ENCODE peak calls at places on chromosomes 7 and 10, in six cellular contexts. F is dorsolateral prefrontal cortex, E is Caco-2, P is AG09309, T is tibial artery, Y is fibroblast of pulmonary artery. Z is an unnamed sample.

GRCh38 chr7:27912751-27913150 is 172.8 kb downstream of the TAX1BP1 start:
- DNase-seq in Y (no peak), T (no peak), F (no peak), P (no peak), E (no peak), Z (no peak)

GRCh38 chr7:127789031-127789430 is 137.0 kb downstream of the SND1 start:
- DNase-seq in E (no peak), F (no peak), T (no peak), Y (no peak), P (no peak), Z (no peak)

GRCh38 chr7:159169391-159169790 is 24.7 kb upstream of the VIPR2 start:
- DNase-seq in T (no peak), E (no peak), Y (no peak), P (no peak), F (no peak), Z (no peak)

GRCh38 chr10:100287756-100288155 is 1.3 kb upstream of the BLOC1S2 start:
- DNase-seq in P (no peak), F (no peak), T (no peak), E (no peak), Y (no peak), Z (no peak)

GRCh38 chr10:132001238-132001977 is 19.7 kb upstream of the BNIP3 start:
- DNase-seq in T (no peak), P (no peak), E (peak), F (no peak), Y (peak), Z (no peak)

GRCh38 chr7:40356312-40356711 is 221.5 kb downstream of the SUGCT start:
- DNase-seq in F (no peak), T (no peak), P (no peak), E (no peak), Y (no peak), Z (no peak)

GRCh38 chr7:73518470-73518869 is 3.6 kb downstream of the BAZ1B start:
- DNase-seq in F (no peak), E (no peak), P (no peak), Y (no peak), T (no peak), Z (no peak)

GRCh38 chr10:15461353-15462108 is 90.4 kb upstream of the FAM171A1 start:
- DNase-seq in P (peak), T (peak), F (no peak), Y (peak), E (peak), Z (peak)

GRCh38 chr7:28687631-28688030 is 270.5 kb downstream of the TRIL start:
- DNase-seq in T (no peak), P (no peak), E (no peak), Y (no peak), F (no peak), Z (no peak)

GRCh38 chr7:139777304-139777890 is 401 bp downstream of the HIPK2 start:
- DNase-seq in E (peak), T (no peak), Y (no peak), P (no peak), F (peak), Z (no peak)

GRCh38 chr10:6498771-6499170 is 81.3 kb downstream of the PRKCQ start:
- DNase-seq in P (no peak), E (no peak), F (no peak), Y (no peak), T (no peak), Z (no peak)

GRCh38 chr7:91512958-91513357 is 248.7 kb downstream of the FZD1 start:
- DNase-seq in P (no peak), T (no peak), F (no peak), E (no peak), Y (no peak), Z (no peak)

GRCh38 chr10:94186722-94187121 is 176.0 kb downstream of the NOC3L start:
- DNase-seq in F (no peak), Y (no peak), T (no peak), P (no peak), E (no peak), Z (no peak)

GRCh38 chr10:79407397-79407796 is 38.0 kb downstream of the ZCCHC24 start:
- DNase-seq in Y (no peak), E (no peak), F (no peak), T (no peak), P (no peak), Z (no peak)

DNA sequence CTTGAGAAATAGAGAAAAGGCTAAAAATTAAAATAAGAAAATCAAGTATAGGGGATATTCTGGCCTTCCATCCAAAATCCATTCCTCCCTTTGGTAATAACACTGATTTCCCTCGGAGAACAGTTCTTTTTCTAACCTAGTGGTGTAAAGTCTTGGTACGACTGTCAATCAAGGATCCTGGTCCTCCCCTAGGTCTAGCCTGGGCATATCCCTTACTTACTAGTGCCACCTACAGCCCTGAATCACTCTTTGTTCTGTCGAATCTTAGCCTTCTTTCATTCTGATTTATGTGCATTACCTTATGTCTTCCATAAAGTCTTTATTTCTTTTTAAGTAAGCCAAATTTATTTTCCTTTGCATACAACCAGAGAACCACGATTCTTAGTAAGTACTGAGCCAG is 298.7 kb upstream of the LRRTM3 start:
- DNase-seq in E (peak), Y (peak), T (no peak), P (no peak), F (no peak), Z (peak)
- TF ChIP-seq CTCF in E (peak), Y (no peak), T (no peak), P (no peak), F (no peak), Z (no peak)

DNA sequence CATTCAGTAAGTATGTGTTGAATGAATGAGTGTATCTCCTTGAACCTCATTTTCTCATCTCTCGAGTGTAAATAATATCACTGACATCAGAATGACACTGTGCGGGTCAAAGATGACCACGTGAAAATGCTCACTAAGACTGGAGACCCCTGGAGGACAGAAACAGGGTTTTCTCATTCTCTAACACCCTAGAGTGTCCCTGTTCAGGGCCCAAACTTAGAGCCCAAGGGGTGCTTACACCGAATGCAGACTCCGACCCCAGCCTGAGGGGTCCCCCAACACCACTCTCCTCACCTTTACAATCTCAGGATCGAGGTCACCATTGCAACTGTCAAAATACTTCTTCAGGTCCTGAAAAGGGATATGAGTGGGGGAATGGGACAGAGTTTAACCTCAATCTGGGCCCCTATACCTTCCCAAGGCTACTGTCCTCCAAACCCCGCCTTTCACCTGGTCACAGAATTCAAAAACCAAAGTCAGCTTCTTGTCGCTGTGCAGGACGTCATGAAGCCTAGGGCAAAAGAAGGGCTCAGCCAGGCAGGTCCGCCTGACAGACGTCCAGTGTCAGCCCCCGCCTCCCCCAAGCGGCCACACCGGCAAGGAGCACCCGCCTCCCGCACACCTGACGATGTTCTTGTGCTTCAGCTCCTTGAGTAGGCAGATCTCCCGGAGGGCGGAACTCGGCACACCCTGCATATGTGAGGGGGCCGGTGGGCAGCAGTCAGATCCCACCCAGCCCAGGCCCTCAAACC is 1.2 kb downstream of the CDK5 start:
- DNase-seq in F (no peak), E (no peak), Y (no peak), P (no peak), T (no peak), Z (no peak)
- H3K4me3 ChIP-seq in F (peak), E (no peak), Y (peak), P (peak), T (peak), Z (peak)

DNA sequence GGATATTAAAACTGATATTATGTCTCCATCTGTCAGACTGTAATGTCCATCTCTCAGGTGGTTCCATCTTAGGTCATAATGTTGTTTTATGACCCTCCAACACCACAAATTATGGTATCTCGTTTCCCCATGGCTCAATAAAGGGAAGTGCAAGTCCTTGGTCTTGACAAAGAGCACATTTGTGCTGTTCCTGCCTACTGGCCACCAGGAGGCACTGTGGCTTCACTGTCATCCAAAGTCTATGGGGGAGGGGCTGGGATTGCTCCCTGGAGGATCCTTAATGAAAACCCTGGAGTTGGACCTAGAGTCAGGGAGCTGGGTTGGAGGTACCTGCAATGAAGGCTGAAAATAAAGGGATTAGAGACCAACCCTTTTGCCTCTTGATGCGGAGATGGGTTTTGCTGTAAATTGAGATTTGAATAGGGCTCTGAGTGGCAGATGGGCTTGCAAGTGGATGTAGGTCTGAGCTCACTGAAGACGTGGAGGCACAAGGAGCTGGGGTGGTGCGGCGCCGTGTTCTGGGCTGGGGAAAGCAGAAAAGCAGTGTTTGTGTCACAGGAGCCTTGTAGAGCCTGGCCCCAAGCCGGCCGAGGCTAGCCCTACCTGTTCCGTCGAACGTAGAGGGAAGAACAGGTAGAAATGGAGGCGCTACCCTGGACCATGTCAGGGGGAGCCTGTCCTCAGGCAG is 180.5 kb upstream of the PRSS58 start:
- DNase-seq in P (no peak), E (peak), Y (peak), F (no peak), T (no peak), Z (peak)
- TF ChIP-seq CTCF in P (peak), E (peak), Y (peak), F (peak), T (no peak), Z (peak)

DNA sequence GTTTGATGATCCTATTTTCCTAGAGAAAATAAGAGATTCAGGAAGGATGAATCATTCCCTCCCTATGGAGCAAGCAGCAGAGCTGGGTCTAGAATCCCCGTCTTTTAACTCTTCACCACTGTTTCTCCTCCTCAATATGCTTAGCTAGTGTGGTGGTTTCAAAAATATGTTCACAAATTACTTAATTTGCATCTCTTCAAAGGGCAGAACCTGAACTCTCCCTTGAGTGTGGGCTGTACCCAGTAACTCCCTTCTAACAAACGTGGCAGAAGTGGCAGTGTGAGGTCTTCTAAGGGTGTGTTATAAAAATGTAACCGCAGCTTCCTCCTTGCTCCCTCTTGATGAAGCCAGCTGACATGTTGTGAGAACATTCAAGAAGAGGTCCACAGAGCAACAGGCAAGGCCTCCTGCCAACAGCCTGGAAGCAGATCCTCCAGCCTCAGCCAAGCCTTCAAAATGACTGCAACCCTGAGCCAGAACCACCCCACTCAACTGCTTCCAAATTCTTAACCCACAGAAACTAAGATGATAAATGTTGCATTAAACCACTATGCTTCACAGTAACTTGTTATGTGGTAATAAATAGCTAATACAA is 36.6 kb downstream of the SRPK2 start:
- DNase-seq in T (peak), Y (peak), P (peak), F (peak), E (no peak), Z (peak)
- H3K4me3 ChIP-seq in T (peak), Y (peak), P (peak), F (no peak), E (no peak), Z (no peak)

DNA sequence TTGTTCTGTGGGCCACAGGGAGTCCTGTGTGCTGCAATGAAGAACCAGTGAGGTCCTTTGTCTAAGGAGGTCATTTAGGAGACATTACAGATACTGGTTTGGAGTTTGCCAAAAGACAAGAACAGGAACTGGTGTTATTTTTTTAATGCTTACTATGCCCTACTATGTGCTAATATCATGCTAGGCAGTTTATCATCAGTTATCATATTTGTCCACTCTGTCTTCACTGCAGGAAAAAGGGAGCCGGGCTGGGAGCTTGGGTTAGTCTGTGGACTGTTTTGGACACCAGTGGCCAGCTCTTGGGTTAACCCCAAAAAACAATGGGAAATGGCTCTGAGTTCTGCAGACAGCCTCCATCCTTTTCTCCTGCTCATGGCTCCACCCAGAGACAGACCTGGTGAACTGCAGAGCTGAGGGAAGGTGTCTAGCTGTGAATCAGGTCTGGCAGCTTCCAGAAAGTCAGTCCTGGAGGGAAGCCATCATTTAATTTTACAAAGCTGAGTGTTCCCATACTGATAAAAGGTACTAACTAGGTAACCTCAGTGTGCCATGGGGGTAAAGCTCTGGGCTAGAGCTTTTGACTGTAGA is 101.2 kb upstream of the ZNF746 start:
- DNase-seq in T (no peak), Y (peak), F (no peak), E (peak), P (peak), Z (peak)
- TF ChIP-seq CTCF in T (no peak), Y (peak), F (no peak), E (peak), P (peak), Z (peak)

GRCh38 chr7:35761882-35762720 is 38.8 kb upstream of the SEPTIN7 start:
- DNase-seq in F (no peak), P (no peak), Y (peak), T (no peak), E (no peak), Z (peak)
- H3K4me3 ChIP-seq in F (no peak), P (no peak), Y (no peak), T (no peak), E (no peak), Z (no peak)

GRCh38 chr7:100428199-100428966 is at the start of gene ZCWPW1:
- DNase-seq in P (peak), T (peak), Y (peak), F (peak), E (peak), Z (peak)
- TF ChIP-seq CTCF in P (no peak), T (no peak), Y (no peak), F (peak), E (no peak), Z (no peak)